ENCODE peak calls at places on chromosome 1, in nine cellular contexts. One of them, this sample, is unnamed.

GRCh38 chr1:210400043-210400840 is 71.5 kb downstream of the HHAT start:
- DNase-seq in CD4-positive, alpha-beta T cell: peak; percentile 26
- DNase-seq in foreskin fibroblast: peak; percentile 84
- DNase-seq in epithelial cell of esophagus: peak; percentile 77
- DNase-seq in HFFc6: peak; percentile 67
- DNase-seq in glutamatergic neuron: peak; percentile 66
- DNase-seq in ovary: peak; percentile 34
- DNase-seq in GM12878: peak; percentile 74
- DNase-seq in IMR-90: peak; percentile 77
- DNase-seq in this sample: no peak

GRCh38 chr1:76055987-76056386 is 18.6 kb upstream of the ST6GALNAC3 start:
- DNase-seq in HFFc6: no peak
- DNase-seq in IMR-90: no peak
- DNase-seq in CD4-positive, alpha-beta T cell: no peak
- DNase-seq in foreskin fibroblast: no peak
- DNase-seq in GM12878: no peak
- DNase-seq in epithelial cell of esophagus: no peak
- DNase-seq in ovary: no peak
- DNase-seq in glutamatergic neuron: no peak
- DNase-seq in this sample: no peak

GRCh38 chr1:69567847-69568434 is at the start of gene LRRC7:
- DNase-seq in glutamatergic neuron: peak; percentile 55
- DNase-seq in epithelial cell of esophagus: peak; percentile 29
- DNase-seq in ovary: no peak
- DNase-seq in foreskin fibroblast: peak; percentile 27
- DNase-seq in HFFc6: no peak
- DNase-seq in CD4-positive, alpha-beta T cell: peak; percentile 3
- DNase-seq in GM12878: no peak
- DNase-seq in IMR-90: no peak
- DNase-seq in this sample: no peak

GRCh38 chr1:107430540-107431228 is 289.8 kb downstream of the NTNG1 start:
- DNase-seq in HFFc6: no peak
- DNase-seq in foreskin fibroblast: peak; percentile 17
- DNase-seq in GM12878: peak; percentile 39
- DNase-seq in glutamatergic neuron: peak; percentile 28
- DNase-seq in CD4-positive, alpha-beta T cell: no peak
- DNase-seq in ovary: no peak
- DNase-seq in IMR-90: peak; percentile 38
- DNase-seq in epithelial cell of esophagus: peak; percentile 75
- DNase-seq in this sample: no peak

GRCh38 chr1:11653616-11654570 is at the start of gene FBXO2:
- DNase-seq in ovary: no peak
- DNase-seq in CD4-positive, alpha-beta T cell: no peak
- DNase-seq in glutamatergic neuron: peak; percentile 60
- DNase-seq in epithelial cell of esophagus: peak; percentile 70
- DNase-seq in foreskin fibroblast: peak; percentile 64
- DNase-seq in GM12878: no peak
- DNase-seq in HFFc6: no peak
- DNase-seq in IMR-90: no peak
- DNase-seq in this sample: no peak

GRCh38 chr1:111733183-111733995 is 5.8 kb downstream of the INKA2 start:
- DNase-seq in HFFc6: peak; percentile 88
- DNase-seq in IMR-90: peak; percentile 91
- DNase-seq in GM12878: no peak
- DNase-seq in epithelial cell of esophagus: peak; percentile 57
- DNase-seq in ovary: no peak
- DNase-seq in glutamatergic neuron: peak; percentile 76
- DNase-seq in CD4-positive, alpha-beta T cell: no peak
- DNase-seq in foreskin fibroblast: peak; percentile 97
- DNase-seq in this sample: no peak

GRCh38 chr1:108816049-108816882 is 40.6 kb downstream of the AKNAD1 start:
- DNase-seq in glutamatergic neuron: peak; percentile 65
- DNase-seq in HFFc6: peak; percentile 94
- DNase-seq in CD4-positive, alpha-beta T cell: no peak
- DNase-seq in foreskin fibroblast: peak; percentile 95
- DNase-seq in epithelial cell of esophagus: peak; percentile 71
- DNase-seq in ovary: peak; percentile 73
- DNase-seq in GM12878: no peak
- DNase-seq in IMR-90: peak; percentile 93
- DNase-seq in this sample: no peak

GRCh38 chr1:88562991-88563390 is 121.1 kb upstream of the PKN2 start:
- DNase-seq in HFFc6: no peak
- DNase-seq in GM12878: no peak
- DNase-seq in IMR-90: no peak
- DNase-seq in ovary: no peak
- DNase-seq in epithelial cell of esophagus: no peak
- DNase-seq in glutamatergic neuron: no peak
- DNase-seq in CD4-positive, alpha-beta T cell: no peak
- DNase-seq in foreskin fibroblast: no peak
- DNase-seq in this sample: no peak

GRCh38 chr1:18404460-18404859 is 76.3 kb upstream of the KLHDC7A start:
- DNase-seq in CD4-positive, alpha-beta T cell: no peak
- DNase-seq in foreskin fibroblast: no peak
- DNase-seq in GM12878: no peak
- DNase-seq in ovary: no peak
- DNase-seq in HFFc6: no peak
- DNase-seq in epithelial cell of esophagus: no peak
- DNase-seq in glutamatergic neuron: no peak
- DNase-seq in IMR-90: no peak
- DNase-seq in this sample: no peak

GRCh38 chr1:186738896-186739295 is 58.7 kb upstream of the PTGS2 start:
- DNase-seq in glutamatergic neuron: no peak
- DNase-seq in CD4-positive, alpha-beta T cell: no peak
- DNase-seq in foreskin fibroblast: no peak
- DNase-seq in ovary: no peak
- DNase-seq in epithelial cell of esophagus: peak; percentile 44
- DNase-seq in GM12878: no peak
- DNase-seq in IMR-90: no peak
- DNase-seq in HFFc6: no peak
- DNase-seq in this sample: no peak

GRCh38 chr1:187689137-187689536 is 860.4 kb downstream of the PLA2G4A start:
- DNase-seq in ovary: peak; percentile 22
- DNase-seq in CD4-positive, alpha-beta T cell: no peak
- DNase-seq in foreskin fibroblast: peak; percentile 84
- DNase-seq in GM12878: no peak
- DNase-seq in glutamatergic neuron: no peak
- DNase-seq in epithelial cell of esophagus: peak; percentile 34
- DNase-seq in IMR-90: peak; percentile 90
- DNase-seq in HFFc6: peak; percentile 46
- DNase-seq in this sample: no peak

GRCh38 chr1:23422955-23423354 is 1.6 kb downstream of the TCEA3 start:
- DNase-seq in IMR-90: no peak
- DNase-seq in foreskin fibroblast: peak; percentile 21
- DNase-seq in CD4-positive, alpha-beta T cell: no peak
- DNase-seq in HFFc6: no peak
- DNase-seq in glutamatergic neuron: no peak
- DNase-seq in GM12878: no peak
- DNase-seq in epithelial cell of esophagus: no peak
- DNase-seq in ovary: no peak
- DNase-seq in this sample: no peak

GRCh38 chr1:207259391-207259790 is 62.1 kb upstream of the CD55 start:
- DNase-seq in HFFc6: peak; percentile 10
- DNase-seq in GM12878: no peak
- DNase-seq in glutamatergic neuron: no peak
- DNase-seq in IMR-90: peak; percentile 19
- DNase-seq in foreskin fibroblast: peak; percentile 52
- DNase-seq in CD4-positive, alpha-beta T cell: no peak
- DNase-seq in epithelial cell of esophagus: peak; percentile 65
- DNase-seq in ovary: no peak
- DNase-seq in this sample: no peak

GRCh38 chr1:55278378-55278777 is 63.2 kb upstream of the USP24 start:
- DNase-seq in foreskin fibroblast: no peak
- DNase-seq in HFFc6: no peak
- DNase-seq in GM12878: no peak
- DNase-seq in CD4-positive, alpha-beta T cell: no peak
- DNase-seq in epithelial cell of esophagus: no peak
- DNase-seq in ovary: no peak
- DNase-seq in IMR-90: no peak
- DNase-seq in glutamatergic neuron: no peak
- DNase-seq in this sample: no peak

GRCh38 chr1:115133440-115133839 is 44.1 kb upstream of the TSPAN2 start:
- DNase-seq in epithelial cell of esophagus: peak; percentile 73
- DNase-seq in IMR-90: peak; percentile 68
- DNase-seq in glutamatergic neuron: no peak
- DNase-seq in GM12878: no peak
- DNase-seq in ovary: no peak
- DNase-seq in CD4-positive, alpha-beta T cell: no peak
- DNase-seq in foreskin fibroblast: no peak
- DNase-seq in HFFc6: no peak
- DNase-seq in this sample: no peak

GRCh38 chr1:247639381-247639981 is 34.1 kb downstream of the OR2G3 start:
- DNase-seq in GM12878: no peak
- DNase-seq in foreskin fibroblast: peak; percentile 1
- DNase-seq in epithelial cell of esophagus: peak; percentile 53
- DNase-seq in IMR-90: peak; percentile 4
- DNase-seq in HFFc6: no peak
- DNase-seq in glutamatergic neuron: peak; percentile 82
- DNase-seq in ovary: no peak
- DNase-seq in CD4-positive, alpha-beta T cell: no peak
- DNase-seq in this sample: no peak

GRCh38 chr1:189205863-189206262 is 1271.8 kb downstream of the BRINP3 start:
- DNase-seq in ovary: no peak
- DNase-seq in CD4-positive, alpha-beta T cell: no peak
- DNase-seq in IMR-90: peak; percentile 30
- DNase-seq in glutamatergic neuron: no peak
- DNase-seq in HFFc6: no peak
- DNase-seq in GM12878: no peak
- DNase-seq in epithelial cell of esophagus: no peak
- DNase-seq in foreskin fibroblast: peak; percentile 19
- DNase-seq in this sample: no peak

GRCh38 chr1:38990746-38991637 is at the start of gene AKIRIN1:
- DNase-seq in foreskin fibroblast: peak; percentile 99
- DNase-seq in glutamatergic neuron: peak; percentile 100
- DNase-seq in HFFc6: peak; percentile 98
- DNase-seq in epithelial cell of esophagus: peak; percentile 96
- DNase-seq in GM12878: peak; percentile 84
- DNase-seq in CD4-positive, alpha-beta T cell: peak; percentile 93
- DNase-seq in IMR-90: peak; percentile 95
- DNase-seq in ovary: peak; percentile 99
- DNase-seq in this sample: peak; percentile 95
- TF ChIP-seq CTCF in foreskin fibroblast: no peak
- TF ChIP-seq CTCF in glutamatergic neuron: peak; percentile 51
- TF ChIP-seq CTCF in HFFc6: peak; percentile 77
- TF ChIP-seq CTCF in epithelial cell of esophagus: no peak
- TF ChIP-seq CTCF in GM12878: no peak
- TF ChIP-seq CTCF in CD4-positive, alpha-beta T cell: no peak
- TF ChIP-seq CTCF in IMR-90: no peak
- TF ChIP-seq CTCF in ovary: peak; percentile 47
- TF ChIP-seq CTCF in this sample: no peak

DNA sequence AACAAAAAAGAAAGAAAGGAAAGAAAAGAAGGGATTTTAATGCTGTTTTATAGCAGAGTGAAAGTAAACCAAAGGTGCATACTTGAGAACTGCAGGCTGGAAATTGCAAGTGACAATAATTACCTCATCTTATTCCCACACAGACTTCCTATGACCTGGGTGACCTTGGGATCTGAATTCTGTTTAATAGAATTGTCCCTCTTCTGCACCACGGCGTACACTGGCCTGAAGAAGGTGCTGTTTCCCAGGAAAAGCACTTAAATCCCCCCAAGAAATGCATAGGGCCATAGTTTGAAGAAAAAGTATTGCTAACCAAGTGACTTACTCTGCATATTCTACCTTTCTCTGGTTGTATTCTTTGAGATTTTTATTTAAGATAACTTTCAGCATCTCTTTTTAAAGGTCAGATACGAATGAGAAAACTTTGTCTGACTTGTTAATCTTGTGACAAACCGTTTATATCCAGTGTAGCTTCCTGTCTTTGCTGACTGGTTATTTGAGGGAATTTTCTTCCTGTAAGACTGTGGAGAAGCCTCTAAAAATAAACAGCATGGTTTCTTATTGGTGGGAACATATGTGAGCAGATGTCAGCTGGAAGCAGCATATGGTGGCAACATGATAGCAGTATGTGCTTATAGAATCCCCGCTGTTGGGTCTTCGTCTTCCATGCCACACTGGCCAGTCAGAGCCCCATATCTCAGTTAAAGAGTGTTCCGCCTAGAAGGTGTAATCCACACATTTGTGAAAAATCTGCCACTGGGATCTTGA is 16.3 kb downstream of the TGFB2 start:
- DNase-seq in ovary: no peak
- DNase-seq in CD4-positive, alpha-beta T cell: no peak
- DNase-seq in HFFc6: peak; percentile 38
- DNase-seq in IMR-90: peak; percentile 80
- DNase-seq in foreskin fibroblast: peak; percentile 79
- DNase-seq in epithelial cell of esophagus: peak; percentile 45
- DNase-seq in GM12878: no peak
- DNase-seq in glutamatergic neuron: peak; percentile 36
- DNase-seq in this sample: no peak
- TF ChIP-seq CTCF in ovary: peak; percentile 12
- TF ChIP-seq CTCF in CD4-positive, alpha-beta T cell: no peak
- TF ChIP-seq CTCF in HFFc6: peak; percentile 80
- TF ChIP-seq CTCF in IMR-90: peak; percentile 83
- TF ChIP-seq CTCF in foreskin fibroblast: peak; percentile 66
- TF ChIP-seq CTCF in epithelial cell of esophagus: peak; percentile 33
- TF ChIP-seq CTCF in GM12878: peak; percentile 20
- TF ChIP-seq CTCF in glutamatergic neuron: peak; percentile 6
- TF ChIP-seq CTCF in this sample: no peak

DNA sequence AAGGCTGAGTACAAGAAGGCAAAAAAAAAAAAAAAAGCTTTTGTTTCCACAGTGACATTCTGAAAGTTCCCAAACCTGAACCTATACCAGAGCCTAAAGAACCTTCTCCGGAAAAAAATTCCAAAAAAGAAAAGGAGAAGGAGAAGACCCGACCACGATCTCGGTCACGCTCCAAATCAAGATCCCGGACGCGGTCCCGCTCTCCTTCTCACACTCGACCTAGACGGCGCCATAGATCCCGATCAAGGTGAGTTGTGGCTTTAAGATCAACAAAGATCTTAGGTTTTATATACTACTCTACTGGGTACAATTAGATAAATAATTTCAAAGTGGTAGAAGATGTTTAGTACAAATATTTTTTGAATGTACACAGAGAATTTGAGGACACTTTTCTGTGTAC is 9.3 kb downstream of the SRRM1 start:
- DNase-seq in ovary: no peak
- DNase-seq in epithelial cell of esophagus: no peak
- DNase-seq in glutamatergic neuron: no peak
- DNase-seq in foreskin fibroblast: no peak
- DNase-seq in GM12878: no peak
- DNase-seq in HFFc6: no peak
- DNase-seq in CD4-positive, alpha-beta T cell: no peak
- DNase-seq in IMR-90: no peak
- DNase-seq in this sample: no peak
- TF ChIP-seq CTCF in ovary: no peak
- TF ChIP-seq CTCF in epithelial cell of esophagus: no peak
- TF ChIP-seq CTCF in glutamatergic neuron: no peak
- TF ChIP-seq CTCF in foreskin fibroblast: no peak
- TF ChIP-seq CTCF in GM12878: no peak
- TF ChIP-seq CTCF in HFFc6: no peak
- TF ChIP-seq CTCF in CD4-positive, alpha-beta T cell: no peak
- TF ChIP-seq CTCF in IMR-90: no peak
- TF ChIP-seq CTCF in this sample: no peak

DNA sequence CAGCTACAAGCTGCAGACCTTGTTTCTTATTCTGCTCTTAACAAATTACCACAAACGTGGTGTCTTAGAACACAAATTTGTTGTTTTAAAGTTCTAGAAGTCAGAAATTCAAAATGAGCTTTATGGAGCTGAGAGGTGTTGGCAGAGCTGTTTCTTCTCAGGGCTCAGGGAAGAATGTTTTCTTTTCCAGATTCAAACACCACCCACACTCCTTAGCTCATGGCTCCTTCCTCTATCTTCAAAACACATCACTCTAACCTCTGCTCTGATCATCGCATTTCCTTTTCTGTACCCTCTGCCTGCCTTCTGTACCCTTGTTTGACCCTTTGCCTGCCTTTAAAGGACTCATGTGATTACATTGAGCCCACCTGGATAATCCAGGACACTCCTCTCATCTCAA is 26.9 kb upstream of the ITLN1 start:
- DNase-seq in glutamatergic neuron: no peak
- DNase-seq in CD4-positive, alpha-beta T cell: no peak
- DNase-seq in ovary: no peak
- DNase-seq in GM12878: no peak
- DNase-seq in foreskin fibroblast: no peak
- DNase-seq in IMR-90: no peak
- DNase-seq in HFFc6: no peak
- DNase-seq in epithelial cell of esophagus: no peak
- DNase-seq in this sample: no peak
- TF ChIP-seq CTCF in glutamatergic neuron: no peak
- TF ChIP-seq CTCF in CD4-positive, alpha-beta T cell: no peak
- TF ChIP-seq CTCF in ovary: no peak
- TF ChIP-seq CTCF in GM12878: no peak
- TF ChIP-seq CTCF in foreskin fibroblast: no peak
- TF ChIP-seq CTCF in IMR-90: no peak
- TF ChIP-seq CTCF in HFFc6: no peak
- TF ChIP-seq CTCF in epithelial cell of esophagus: no peak
- TF ChIP-seq CTCF in this sample: no peak

This sample was measured in omental fat pad.